ENCODE peak calls at places on chromosomes 2 and 18, in seven cellular contexts. One of them, this sample, is unnamed.

GRCh38 chr2:182020319-182021055 is 34.8 kb downstream of the PPP1R1C start:
- DNase-seq in HCEC 1CT: peak
- DNase-seq in mucosa of gallbladder: no peak
- DNase-seq in coronary artery: no peak
- DNase-seq in ovary: no peak
- DNase-seq in psoas muscle: no peak
- DNase-seq in tibial artery: no peak
- DNase-seq in this sample: no peak

GRCh38 chr2:235135990-235136561 is 184.3 kb downstream of the SH3BP4 start:
- DNase-seq in HCEC 1CT: peak
- DNase-seq in mucosa of gallbladder: peak
- DNase-seq in coronary artery: no peak
- DNase-seq in ovary: peak
- DNase-seq in psoas muscle: peak
- DNase-seq in tibial artery: peak
- DNase-seq in this sample: no peak

GRCh38 chr2:122236152-122236892 is 480.9 kb downstream of the TSN start:
- DNase-seq in HCEC 1CT: no peak
- DNase-seq in mucosa of gallbladder: peak
- DNase-seq in coronary artery: peak
- DNase-seq in ovary: no peak
- DNase-seq in psoas muscle: peak
- DNase-seq in tibial artery: peak
- DNase-seq in this sample: no peak

GRCh38 chr2:216491757-216492635 is 6.6 kb upstream of the RPL37A start:
- DNase-seq in HCEC 1CT: no peak
- DNase-seq in mucosa of gallbladder: no peak
- DNase-seq in coronary artery: no peak
- DNase-seq in ovary: no peak
- DNase-seq in psoas muscle: no peak
- DNase-seq in tibial artery: no peak
- DNase-seq in this sample: no peak

GRCh38 chr2:177169810-177170514 is 42.6 kb upstream of the HNRNPA3 start:
- DNase-seq in HCEC 1CT: no peak
- DNase-seq in mucosa of gallbladder: no peak
- DNase-seq in coronary artery: no peak
- DNase-seq in ovary: no peak
- DNase-seq in psoas muscle: no peak
- DNase-seq in tibial artery: no peak
- DNase-seq in this sample: no peak

GRCh38 chr18:73739098-73739497 is 408.5 kb downstream of the FBXO15 start:
- DNase-seq in HCEC 1CT: no peak
- DNase-seq in mucosa of gallbladder: no peak
- DNase-seq in coronary artery: no peak
- DNase-seq in ovary: no peak
- DNase-seq in psoas muscle: no peak
- DNase-seq in tibial artery: no peak
- DNase-seq in this sample: no peak

GRCh38 chr2:226837334-226837733 is 1.5 kb downstream of the RHBDD1 start:
- DNase-seq in HCEC 1CT: no peak
- DNase-seq in mucosa of gallbladder: no peak
- DNase-seq in coronary artery: no peak
- DNase-seq in ovary: no peak
- DNase-seq in psoas muscle: no peak
- DNase-seq in tibial artery: no peak
- DNase-seq in this sample: no peak

GRCh38 chr2:166332049-166332448 is 43.7 kb downstream of the SCN9A start:
- DNase-seq in HCEC 1CT: no peak
- DNase-seq in mucosa of gallbladder: no peak
- DNase-seq in coronary artery: no peak
- DNase-seq in ovary: no peak
- DNase-seq in psoas muscle: no peak
- DNase-seq in tibial artery: no peak
- DNase-seq in this sample: no peak

GRCh38 chr2:233915133-233915532 is 2.0 kb upstream of the TRPM8 start:
- DNase-seq in HCEC 1CT: no peak
- DNase-seq in mucosa of gallbladder: no peak
- DNase-seq in coronary artery: no peak
- DNase-seq in ovary: no peak
- DNase-seq in psoas muscle: no peak
- DNase-seq in tibial artery: no peak
- DNase-seq in this sample: no peak

GRCh38 chr2:188207554-188207953 is 84.1 kb upstream of the GULP1 start:
- DNase-seq in HCEC 1CT: no peak
- DNase-seq in mucosa of gallbladder: no peak
- DNase-seq in coronary artery: no peak
- DNase-seq in ovary: no peak
- DNase-seq in psoas muscle: no peak
- DNase-seq in tibial artery: no peak
- DNase-seq in this sample: no peak

GRCh38 chr2:237199082-237199481 is 113.4 kb downstream of the COPS8 start:
- DNase-seq in HCEC 1CT: peak
- DNase-seq in mucosa of gallbladder: no peak
- DNase-seq in coronary artery: no peak
- DNase-seq in ovary: no peak
- DNase-seq in psoas muscle: no peak
- DNase-seq in tibial artery: no peak
- DNase-seq in this sample: no peak

GRCh38 chr2:85761512-85761944 is 7.7 kb downstream of the ATOH8 start:
- DNase-seq in HCEC 1CT: no peak
- DNase-seq in mucosa of gallbladder: no peak
- DNase-seq in coronary artery: no peak
- DNase-seq in ovary: no peak
- DNase-seq in psoas muscle: no peak
- DNase-seq in tibial artery: no peak
- DNase-seq in this sample: no peak

GRCh38 chr2:101361519-101361918 is 25.8 kb downstream of the CREG2 start:
- DNase-seq in HCEC 1CT: no peak
- DNase-seq in mucosa of gallbladder: no peak
- DNase-seq in coronary artery: no peak
- DNase-seq in ovary: no peak
- DNase-seq in psoas muscle: no peak
- DNase-seq in tibial artery: no peak
- DNase-seq in this sample: no peak

GRCh38 chr18:58349650-58350049 is 279.2 kb downstream of the ALPK2 start:
- DNase-seq in HCEC 1CT: no peak
- DNase-seq in mucosa of gallbladder: no peak
- DNase-seq in coronary artery: no peak
- DNase-seq in ovary: no peak
- DNase-seq in psoas muscle: no peak
- DNase-seq in tibial artery: no peak
- DNase-seq in this sample: no peak

GRCh38 chr2:23480991-23481797 is 96.2 kb downstream of the KLHL29 start:
- DNase-seq in HCEC 1CT: peak
- DNase-seq in mucosa of gallbladder: no peak
- DNase-seq in coronary artery: no peak
- DNase-seq in ovary: no peak
- DNase-seq in psoas muscle: no peak
- DNase-seq in tibial artery: no peak
- DNase-seq in this sample: no peak

GRCh38 chr2:117984208-117984607 is 29.7 kb downstream of the CCDC93 start:
- DNase-seq in HCEC 1CT: no peak
- DNase-seq in mucosa of gallbladder: no peak
- DNase-seq in coronary artery: no peak
- DNase-seq in ovary: no peak
- DNase-seq in psoas muscle: no peak
- DNase-seq in tibial artery: no peak
- DNase-seq in this sample: no peak

GRCh38 chr2:139360654-139361053 is 580.5 kb upstream of the NXPH2 start:
- DNase-seq in HCEC 1CT: no peak
- DNase-seq in mucosa of gallbladder: no peak
- DNase-seq in coronary artery: no peak
- DNase-seq in ovary: no peak
- DNase-seq in psoas muscle: no peak
- DNase-seq in tibial artery: no peak
- DNase-seq in this sample: no peak

GRCh38 chr2:31877008-31877407 is 133.8 kb downstream of the MEMO1 start:
- DNase-seq in HCEC 1CT: peak
- DNase-seq in mucosa of gallbladder: no peak
- DNase-seq in coronary artery: no peak
- DNase-seq in ovary: no peak
- DNase-seq in psoas muscle: no peak
- DNase-seq in tibial artery: no peak
- DNase-seq in this sample: no peak

GRCh38 chr2:226125151-226125550 is 674.5 kb downstream of the IRS1 start:
- DNase-seq in HCEC 1CT: no peak
- DNase-seq in mucosa of gallbladder: no peak
- DNase-seq in coronary artery: no peak
- DNase-seq in ovary: no peak
- DNase-seq in psoas muscle: no peak
- DNase-seq in tibial artery: no peak
- DNase-seq in this sample: no peak

GRCh38 chr18:24530630-24531111 is 70.2 kb downstream of the HRH4 start:
- DNase-seq in HCEC 1CT: peak
- DNase-seq in mucosa of gallbladder: no peak
- DNase-seq in coronary artery: no peak
- DNase-seq in ovary: no peak
- DNase-seq in psoas muscle: no peak
- DNase-seq in tibial artery: no peak
- DNase-seq in this sample: no peak

GRCh38 chr2:234566622-234567021 is 69.7 kb upstream of the ARL4C start:
- DNase-seq in HCEC 1CT: no peak
- DNase-seq in mucosa of gallbladder: no peak
- DNase-seq in coronary artery: no peak
- DNase-seq in ovary: no peak
- DNase-seq in psoas muscle: no peak
- DNase-seq in tibial artery: no peak
- DNase-seq in this sample: no peak

GRCh38 chr18:77635858-77636257 is 386.2 kb downstream of the GALR1 start:
- DNase-seq in HCEC 1CT: no peak
- DNase-seq in mucosa of gallbladder: no peak
- DNase-seq in coronary artery: no peak
- DNase-seq in ovary: no peak
- DNase-seq in psoas muscle: no peak
- DNase-seq in tibial artery: no peak
- DNase-seq in this sample: no peak

GRCh38 chr2:100182494-100183355 is 40.3 kb upstream of the AFF3 start:
- DNase-seq in HCEC 1CT: no peak
- DNase-seq in mucosa of gallbladder: no peak
- DNase-seq in coronary artery: no peak
- DNase-seq in ovary: no peak
- DNase-seq in psoas muscle: no peak
- DNase-seq in tibial artery: no peak
- DNase-seq in this sample: no peak

GRCh38 chr2:20496069-20496468 is 49.2 kb downstream of the RHOB start:
- DNase-seq in HCEC 1CT: no peak
- DNase-seq in mucosa of gallbladder: no peak
- DNase-seq in coronary artery: no peak
- DNase-seq in ovary: no peak
- DNase-seq in psoas muscle: peak
- DNase-seq in tibial artery: no peak
- DNase-seq in this sample: no peak

GRCh38 chr2:219249203-219249980 is 3.7 kb upstream of the TUBA4B start:
- DNase-seq in HCEC 1CT: peak
- DNase-seq in mucosa of gallbladder: peak
- DNase-seq in coronary artery: peak
- DNase-seq in ovary: peak
- DNase-seq in psoas muscle: peak
- DNase-seq in tibial artery: peak
- DNase-seq in this sample: peak

GRCh38 chr2:63056309-63057065 is 5.9 kb downstream of the OTX1 start:
- DNase-seq in HCEC 1CT: no peak
- DNase-seq in mucosa of gallbladder: no peak
- DNase-seq in coronary artery: no peak
- DNase-seq in ovary: no peak
- DNase-seq in psoas muscle: no peak
- DNase-seq in tibial artery: no peak
- DNase-seq in this sample: no peak

GRCh38 chr2:188089896-188090295 is 201.8 kb upstream of the GULP1 start:
- DNase-seq in HCEC 1CT: peak
- DNase-seq in mucosa of gallbladder: no peak
- DNase-seq in coronary artery: no peak
- DNase-seq in ovary: no peak
- DNase-seq in psoas muscle: no peak
- DNase-seq in tibial artery: no peak
- DNase-seq in this sample: no peak

GRCh38 chr2:8822218-8822617 is 15.2 kb downstream of the KIDINS220 start:
- DNase-seq in HCEC 1CT: no peak
- DNase-seq in mucosa of gallbladder: no peak
- DNase-seq in coronary artery: no peak
- DNase-seq in ovary: no peak
- DNase-seq in psoas muscle: no peak
- DNase-seq in tibial artery: no peak
- DNase-seq in this sample: no peak

GRCh38 chr2:9110893-9111569 is 95.6 kb upstream of the ASAP2 start:
- DNase-seq in HCEC 1CT: no peak
- DNase-seq in mucosa of gallbladder: no peak
- DNase-seq in coronary artery: peak
- DNase-seq in ovary: no peak
- DNase-seq in psoas muscle: no peak
- DNase-seq in tibial artery: no peak
- DNase-seq in this sample: no peak

GRCh38 chr2:8571792-8572499 is 109.9 kb upstream of the ID2 start:
- DNase-seq in HCEC 1CT: no peak
- DNase-seq in mucosa of gallbladder: no peak
- DNase-seq in coronary artery: peak
- DNase-seq in ovary: peak
- DNase-seq in psoas muscle: no peak
- DNase-seq in tibial artery: no peak
- DNase-seq in this sample: no peak

GRCh38 chr2:8346706-8347430 is 335.0 kb upstream of the ID2 start:
- DNase-seq in HCEC 1CT: no peak
- DNase-seq in mucosa of gallbladder: no peak
- DNase-seq in coronary artery: no peak
- DNase-seq in ovary: no peak
- DNase-seq in psoas muscle: no peak
- DNase-seq in tibial artery: no peak
- DNase-seq in this sample: no peak

GRCh38 chr2:58702302-58702696 is 461.2 kb upstream of the FANCL start:
- DNase-seq in HCEC 1CT: no peak
- DNase-seq in mucosa of gallbladder: no peak
- DNase-seq in coronary artery: no peak
- DNase-seq in ovary: no peak
- DNase-seq in psoas muscle: no peak
- DNase-seq in tibial artery: no peak
- DNase-seq in this sample: no peak

GRCh38 chr2:101985101-101985792 is 6.5 kb upstream of the IL1R2 start:
- DNase-seq in HCEC 1CT: no peak
- DNase-seq in mucosa of gallbladder: no peak
- DNase-seq in coronary artery: no peak
- DNase-seq in ovary: no peak
- DNase-seq in psoas muscle: no peak
- DNase-seq in tibial artery: no peak
- DNase-seq in this sample: no peak

GRCh38 chr2:112876971-112877361 is 34.0 kb upstream of the IL37 start:
- DNase-seq in HCEC 1CT: peak
- DNase-seq in mucosa of gallbladder: no peak
- DNase-seq in coronary artery: no peak
- DNase-seq in ovary: no peak
- DNase-seq in psoas muscle: no peak
- DNase-seq in tibial artery: no peak
- DNase-seq in this sample: no peak

GRCh38 chr2:54520687-54521086 is 64.6 kb downstream of the SPTBN1 start:
- DNase-seq in HCEC 1CT: peak
- DNase-seq in mucosa of gallbladder: no peak
- DNase-seq in coronary artery: no peak
- DNase-seq in ovary: no peak
- DNase-seq in psoas muscle: no peak
- DNase-seq in tibial artery: no peak
- DNase-seq in this sample: no peak

GRCh38 chr2:176814740-176815367 is 397.7 kb upstream of the HNRNPA3 start:
- DNase-seq in HCEC 1CT: peak
- DNase-seq in mucosa of gallbladder: no peak
- DNase-seq in coronary artery: no peak
- DNase-seq in ovary: no peak
- DNase-seq in psoas muscle: no peak
- DNase-seq in tibial artery: no peak
- DNase-seq in this sample: no peak

GRCh38 chr2:109487237-109487869 is 126.4 kb downstream of the SEPTIN10 start:
- DNase-seq in HCEC 1CT: peak
- DNase-seq in mucosa of gallbladder: no peak
- DNase-seq in coronary artery: no peak
- DNase-seq in ovary: no peak
- DNase-seq in psoas muscle: no peak
- DNase-seq in tibial artery: no peak
- DNase-seq in this sample: no peak

GRCh38 chr2:21424375-21424774 is 300.6 kb downstream of the TDRD15 start:
- DNase-seq in HCEC 1CT: no peak
- DNase-seq in mucosa of gallbladder: no peak
- DNase-seq in coronary artery: no peak
- DNase-seq in ovary: no peak
- DNase-seq in psoas muscle: peak
- DNase-seq in tibial artery: no peak
- DNase-seq in this sample: no peak